ENCODE peak calls at places on chromosomes 2 and 18, in ten cellular contexts. One of them, this sample, is unnamed.

GRCh38 chr2:31404302-31404701 is 10.2 kb downstream of the XDH start:
- DNase-seq in NCI-H2081: no peak
- DNase-seq in naive B cell: no peak
- DNase-seq in fibroblast of lung: no peak
- DNase-seq in NCI-H1417 treated with DMSO at 0.1 percent for 48 hours: no peak
- DNase-seq in naive thymus-derived CD4-positive, alpha-beta T cell: no peak
- DNase-seq in small intestine: peak
- DNase-seq in aorta: no peak
- DNase-seq in NCI-H1694 treated with DMSO at 0.1 percent for 48 hours: no peak
- DNase-seq in body of pancreas: no peak
- DNase-seq in this sample: no peak

GRCh38 chr18:22169011-22169888 is at the start of gene GATA6:
- DNase-seq in fibroblast of lung: peak
- DNase-seq in naive thymus-derived CD4-positive, alpha-beta T cell: no peak
- DNase-seq in NCI-H2081: peak
- DNase-seq in small intestine: peak
- DNase-seq in NCI-H1694 treated with DMSO at 0.1 percent for 48 hours: peak
- DNase-seq in NCI-H1417 treated with DMSO at 0.1 percent for 48 hours: no peak
- DNase-seq in aorta: peak
- DNase-seq in naive B cell: no peak
- DNase-seq in body of pancreas: peak
- DNase-seq in this sample: peak

GRCh38 chr2:45707034-45707433 is 55.6 kb downstream of the PRKCE start:
- DNase-seq in naive thymus-derived CD4-positive, alpha-beta T cell: no peak
- DNase-seq in naive B cell: no peak
- DNase-seq in fibroblast of lung: no peak
- DNase-seq in body of pancreas: no peak
- DNase-seq in small intestine: no peak
- DNase-seq in NCI-H1417 treated with DMSO at 0.1 percent for 48 hours: no peak
- DNase-seq in NCI-H2081: no peak
- DNase-seq in NCI-H1694 treated with DMSO at 0.1 percent for 48 hours: peak
- DNase-seq in aorta: no peak
- DNase-seq in this sample: no peak

GRCh38 chr2:27021253-27021801 is 11.4 kb upstream of the TMEM214 start:
- DNase-seq in body of pancreas: no peak
- DNase-seq in aorta: no peak
- DNase-seq in naive B cell: no peak
- DNase-seq in NCI-H1417 treated with DMSO at 0.1 percent for 48 hours: no peak
- DNase-seq in fibroblast of lung: no peak
- DNase-seq in NCI-H1694 treated with DMSO at 0.1 percent for 48 hours: no peak
- DNase-seq in NCI-H2081: no peak
- DNase-seq in small intestine: peak
- DNase-seq in naive thymus-derived CD4-positive, alpha-beta T cell: no peak
- DNase-seq in this sample: no peak

GRCh38 chr18:62741118-62741566 is 25.8 kb downstream of the PHLPP1 start:
- DNase-seq in naive thymus-derived CD4-positive, alpha-beta T cell: no peak
- DNase-seq in small intestine: peak
- DNase-seq in naive B cell: no peak
- DNase-seq in aorta: no peak
- DNase-seq in fibroblast of lung: no peak
- DNase-seq in NCI-H1417 treated with DMSO at 0.1 percent for 48 hours: no peak
- DNase-seq in body of pancreas: no peak
- DNase-seq in NCI-H1694 treated with DMSO at 0.1 percent for 48 hours: no peak
- DNase-seq in NCI-H2081: no peak
- DNase-seq in this sample: no peak

GRCh38 chr2:197113221-197113831 is 186.8 kb upstream of the PGAP1 start:
- DNase-seq in NCI-H1417 treated with DMSO at 0.1 percent for 48 hours: peak
- DNase-seq in NCI-H2081: peak
- DNase-seq in small intestine: peak
- DNase-seq in naive B cell: peak
- DNase-seq in fibroblast of lung: peak
- DNase-seq in aorta: no peak
- DNase-seq in naive thymus-derived CD4-positive, alpha-beta T cell: peak
- DNase-seq in body of pancreas: no peak
- DNase-seq in NCI-H1694 treated with DMSO at 0.1 percent for 48 hours: peak
- DNase-seq in this sample: no peak

GRCh38 chr2:30230479-30230854 is 867 bp upstream of the LBH start:
- DNase-seq in NCI-H1694 treated with DMSO at 0.1 percent for 48 hours: peak
- DNase-seq in NCI-H1417 treated with DMSO at 0.1 percent for 48 hours: no peak
- DNase-seq in small intestine: no peak
- DNase-seq in naive B cell: no peak
- DNase-seq in naive thymus-derived CD4-positive, alpha-beta T cell: peak
- DNase-seq in aorta: no peak
- DNase-seq in fibroblast of lung: peak
- DNase-seq in NCI-H2081: no peak
- DNase-seq in body of pancreas: no peak
- DNase-seq in this sample: no peak

GRCh38 chr18:56000041-56000440 is 412.0 kb upstream of the TCF4 start:
- DNase-seq in small intestine: no peak
- DNase-seq in NCI-H2081: no peak
- DNase-seq in fibroblast of lung: no peak
- DNase-seq in naive thymus-derived CD4-positive, alpha-beta T cell: no peak
- DNase-seq in NCI-H1417 treated with DMSO at 0.1 percent for 48 hours: no peak
- DNase-seq in naive B cell: no peak
- DNase-seq in body of pancreas: no peak
- DNase-seq in aorta: no peak
- DNase-seq in NCI-H1694 treated with DMSO at 0.1 percent for 48 hours: no peak
- DNase-seq in this sample: no peak

GRCh38 chr18:2848145-2848878 is 1.5 kb downstream of the EMILIN2 start:
- DNase-seq in NCI-H1417 treated with DMSO at 0.1 percent for 48 hours: no peak
- DNase-seq in small intestine: no peak
- DNase-seq in fibroblast of lung: peak
- DNase-seq in aorta: no peak
- DNase-seq in naive B cell: peak
- DNase-seq in NCI-H2081: no peak
- DNase-seq in naive thymus-derived CD4-positive, alpha-beta T cell: no peak
- DNase-seq in NCI-H1694 treated with DMSO at 0.1 percent for 48 hours: no peak
- DNase-seq in body of pancreas: no peak
- DNase-seq in this sample: no peak

GRCh38 chr2:179932786-179933185 is 71.4 kb upstream of the ZNF385B start:
- DNase-seq in naive B cell: no peak
- DNase-seq in NCI-H2081: no peak
- DNase-seq in naive thymus-derived CD4-positive, alpha-beta T cell: no peak
- DNase-seq in fibroblast of lung: peak
- DNase-seq in body of pancreas: peak
- DNase-seq in small intestine: no peak
- DNase-seq in aorta: no peak
- DNase-seq in NCI-H1417 treated with DMSO at 0.1 percent for 48 hours: no peak
- DNase-seq in NCI-H1694 treated with DMSO at 0.1 percent for 48 hours: no peak
- DNase-seq in this sample: peak

This sample was measured in head of caudate nucleus.